ENCODE peak calls at places on chromosomes 3 and 15, in four cellular contexts. L is CD4-positive, alpha-beta T cell; C is left ventricle myocardium inferior; R is colonic mucosa. T is an unnamed sample.

GRCh38 chr15:101189708-101190107 is 62.1 kb downstream of the CHSY1 start:
- DNase-seq in L (no peak), C (no peak), R (no peak), T (no peak)

GRCh38 chr15:29403778-29404177 is 134.2 kb upstream of the NSMCE3 start:
- DNase-seq in L (no peak), C (no peak), R (no peak), T (no peak)

GRCh38 chr15:39273805-39274411 is 307.0 kb upstream of the THBS1 start:
- DNase-seq in L (no peak), C (no peak), R (peak; percentile 45), T (no peak)

GRCh38 chr3:114290911-114291901 is 2.6 kb upstream of the TIGIT start:
- DNase-seq in L (peak; percentile 86), C (peak; percentile 33), R (peak; percentile 70), T (peak; percentile 67)

GRCh38 chr3:52715714-52716305 is 9.9 kb downstream of the SPCS1 start:
- DNase-seq in L (no peak), C (no peak), R (no peak), T (no peak)

GRCh38 chr3:128274837-128275236 is 121.6 kb downstream of the EEFSEC start:
- DNase-seq in L (no peak), C (no peak), R (no peak), T (no peak)

GRCh38 chr15:61138151-61138550 is 91.0 kb downstream of the RORA start:
- DNase-seq in L (no peak), C (no peak), R (no peak), T (no peak)

GRCh38 chr3:127676921-127677351 is 4.2 kb downstream of the ABTB1 start:
- DNase-seq in L (no peak), C (peak; percentile 13), R (no peak), T (peak; percentile 64)

GRCh38 chr3:157585386-157585785 is 82.2 kb upstream of the VEPH1 start:
- DNase-seq in L (no peak), C (no peak), R (no peak), T (no peak)

GRCh38 chr3:141859651-141860050 is 16.8 kb upstream of the ATP1B3 start:
- DNase-seq in L (no peak), C (no peak), R (peak; percentile 41), T (no peak)

GRCh38 chr3:134353831-134354611 is 20.2 kb downstream of the AMOTL2 start:
- DNase-seq in L (no peak), C (no peak), R (peak; percentile 68), T (peak; percentile 61)

GRCh38 chr3:127757979-127758378 is 64.3 kb downstream of the MGLL start:
- DNase-seq in L (no peak), C (no peak), R (no peak), T (no peak)

GRCh38 chr3:78283994-78284393 is 1244.1 kb downstream of the ROBO2 start:
- DNase-seq in L (no peak), C (no peak), R (no peak), T (no peak)

GRCh38 chr3:129233538-129233937 is 15.9 kb upstream of the COPG1 start:
- DNase-seq in L (no peak), C (peak; percentile 36), R (peak; percentile 39), T (peak; percentile 78)

GRCh38 chr15:55897560-55898336 is 95.7 kb downstream of the NEDD4 start:
- DNase-seq in L (no peak), C (peak; percentile 41), R (peak; percentile 56), T (no peak)

GRCh38 chr3:31132132-31132769 is 237.8 kb upstream of the GADL1 start:
- DNase-seq in L (no peak), C (no peak), R (no peak), T (no peak)
- TF ChIP-seq CTCF in L (peak; percentile 52), C (peak; percentile 72), R (peak; percentile 32), T (peak; percentile 40)

GRCh38 chr3:143895805-143896204 is 47.5 kb upstream of the SLC9A9 start:
- DNase-seq in L (no peak), C (no peak), R (no peak), T (no peak)
- TF ChIP-seq CTCF in L (no peak), C (peak; percentile 28), R (no peak), T (no peak)

DNA sequence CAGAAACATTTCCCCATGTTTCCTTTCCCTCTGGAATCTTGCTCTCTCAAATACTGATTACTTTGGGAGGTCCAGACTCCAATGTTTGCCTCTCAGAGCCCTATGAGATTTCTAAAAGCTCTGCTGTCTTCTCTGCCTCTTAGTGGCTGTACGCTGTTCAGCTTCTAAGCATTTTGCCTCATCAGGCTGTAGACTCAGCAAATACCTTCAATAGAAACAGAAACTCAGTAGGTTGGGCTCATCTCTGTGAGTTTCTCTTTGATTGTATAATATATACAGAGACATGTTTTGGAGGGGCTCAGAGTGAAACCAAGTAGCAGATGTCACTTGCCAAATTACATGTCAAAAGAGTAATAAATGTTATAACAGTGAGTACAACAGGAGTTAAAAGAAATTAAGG is 380.8 kb upstream of the MEIS2 start:
- DNase-seq in L (no peak), C (no peak), R (no peak), T (no peak)
- TF ChIP-seq CTCF in L (no peak), C (no peak), R (no peak), T (no peak)

DNA sequence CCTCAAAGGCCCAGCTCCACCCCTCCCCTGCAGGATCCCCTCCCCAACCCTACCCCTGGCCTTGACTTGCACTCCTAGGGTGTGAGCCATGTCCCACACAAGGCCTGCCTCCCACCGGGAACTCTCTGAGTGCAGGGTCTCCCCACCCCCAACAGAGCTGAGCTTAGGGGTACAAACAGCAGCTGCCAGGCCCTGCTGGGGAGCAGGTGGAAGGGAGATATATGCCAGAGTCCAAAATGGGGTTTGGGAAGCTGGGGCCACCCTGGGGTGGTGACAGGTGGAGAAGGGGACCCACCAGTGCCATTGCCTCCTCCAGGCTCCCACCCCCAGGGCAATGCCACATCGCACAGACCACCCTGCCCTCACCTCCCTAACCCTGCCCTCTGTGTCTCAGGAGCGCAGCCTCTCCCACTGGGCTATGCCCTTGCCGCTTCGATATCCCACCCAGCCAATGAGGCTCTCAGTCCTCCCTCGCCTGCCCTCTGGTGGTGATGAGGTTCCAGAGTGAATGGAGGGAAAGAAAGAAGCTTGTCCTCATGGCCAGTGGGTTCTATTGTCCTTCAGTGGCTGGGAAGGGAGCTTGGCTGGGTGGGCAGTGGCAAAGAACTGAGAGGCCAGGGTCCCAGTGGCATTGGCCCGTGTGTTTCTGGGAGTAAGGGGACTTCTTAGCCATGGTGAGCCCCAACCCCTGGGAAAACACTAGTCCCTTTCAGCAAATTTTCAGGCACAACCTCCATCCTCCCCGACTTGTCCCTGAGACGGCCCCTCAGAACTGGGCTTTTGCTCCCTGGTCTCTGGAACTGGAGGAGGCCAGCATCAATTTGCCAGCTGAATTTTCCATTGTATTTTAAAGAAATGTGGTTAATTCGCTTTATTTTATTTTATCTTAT is 46.8 kb downstream of the CYP11A1 start:
- DNase-seq in L (peak; percentile 26), C (peak; percentile 61), R (peak; percentile 57), T (no peak)
- TF ChIP-seq CTCF in L (peak; percentile 12), C (peak; percentile 72), R (peak; percentile 44), T (peak; percentile 26)

T was measured in sigmoid colon.